ENCODE peak calls at places on chromosome 3, in ten cellular contexts. One of them, this sample, is unnamed. For H3K27me3, the result is how much of the 10 kb centered on the place peaks cover.

GRCh38 chr3:187518616-187519015 is 150.4 kb downstream of the RTP4 start:
- DNase-seq in adrenal gland: no peak
- DNase-seq in Peyer's patch: no peak
- DNase-seq in lower lobe of right lung: no peak
- DNase-seq in adipocyte: no peak
- DNase-seq in psoas muscle: no peak
- DNase-seq in prostate gland: no peak
- DNase-seq in astrocyte: no peak
- DNase-seq in Caco-2: no peak
- DNase-seq in CD8-positive, alpha-beta memory T cell: no peak
- DNase-seq in this sample: no peak

GRCh38 chr3:196519738-196520122 is 4.6 kb upstream of the SMCO1 start:
- DNase-seq in adrenal gland: no peak
- DNase-seq in Peyer's patch: no peak
- DNase-seq in lower lobe of right lung: no peak
- DNase-seq in adipocyte: no peak
- DNase-seq in psoas muscle: no peak
- DNase-seq in prostate gland: no peak
- DNase-seq in astrocyte: no peak
- DNase-seq in Caco-2: peak
- DNase-seq in CD8-positive, alpha-beta memory T cell: no peak
- DNase-seq in this sample: no peak

GRCh38 chr3:131386429-131386926 is 4.9 kb downstream of the NUDT16 start:
- DNase-seq in adrenal gland: peak
- DNase-seq in Peyer's patch: peak
- DNase-seq in lower lobe of right lung: peak
- DNase-seq in adipocyte: no peak
- DNase-seq in psoas muscle: peak
- DNase-seq in prostate gland: peak
- DNase-seq in astrocyte: no peak
- DNase-seq in Caco-2: no peak
- DNase-seq in CD8-positive, alpha-beta memory T cell: no peak
- DNase-seq in this sample: peak

GRCh38 chr3:64462203-64463120 is 225.3 kb downstream of the ADAMTS9 start:
- DNase-seq in adrenal gland: no peak
- DNase-seq in Peyer's patch: no peak
- DNase-seq in lower lobe of right lung: no peak
- DNase-seq in adipocyte: peak
- DNase-seq in psoas muscle: no peak
- DNase-seq in prostate gland: no peak
- DNase-seq in astrocyte: peak
- DNase-seq in Caco-2: no peak
- DNase-seq in CD8-positive, alpha-beta memory T cell: no peak
- DNase-seq in this sample: no peak

GRCh38 chr3:120100711-120101110 is 6.5 kb upstream of the GSK3B start:
- DNase-seq in adrenal gland: no peak
- DNase-seq in Peyer's patch: no peak
- DNase-seq in lower lobe of right lung: no peak
- DNase-seq in adipocyte: peak
- DNase-seq in psoas muscle: no peak
- DNase-seq in prostate gland: no peak
- DNase-seq in astrocyte: peak
- DNase-seq in Caco-2: no peak
- DNase-seq in CD8-positive, alpha-beta memory T cell: no peak
- DNase-seq in this sample: no peak

GRCh38 chr3:150076443-150076842 is 105.7 kb upstream of the PFN2 start:
- DNase-seq in adrenal gland: no peak
- DNase-seq in Peyer's patch: no peak
- DNase-seq in lower lobe of right lung: no peak
- DNase-seq in adipocyte: no peak
- DNase-seq in psoas muscle: no peak
- DNase-seq in prostate gland: no peak
- DNase-seq in astrocyte: no peak
- DNase-seq in Caco-2: no peak
- DNase-seq in CD8-positive, alpha-beta memory T cell: no peak
- DNase-seq in this sample: no peak

GRCh38 chr3:120435621-120436020 is 15.2 kb downstream of the FSTL1 start:
- DNase-seq in adrenal gland: no peak
- DNase-seq in Peyer's patch: no peak
- DNase-seq in lower lobe of right lung: no peak
- DNase-seq in adipocyte: peak
- DNase-seq in psoas muscle: no peak
- DNase-seq in prostate gland: no peak
- DNase-seq in astrocyte: peak
- DNase-seq in Caco-2: no peak
- DNase-seq in CD8-positive, alpha-beta memory T cell: no peak
- DNase-seq in this sample: no peak

GRCh38 chr3:18379647-18380046 is 45.5 kb downstream of the SATB1 start:
- DNase-seq in adrenal gland: no peak
- DNase-seq in Peyer's patch: no peak
- DNase-seq in lower lobe of right lung: no peak
- DNase-seq in adipocyte: no peak
- DNase-seq in psoas muscle: no peak
- DNase-seq in prostate gland: no peak
- DNase-seq in astrocyte: no peak
- DNase-seq in Caco-2: no peak
- DNase-seq in CD8-positive, alpha-beta memory T cell: no peak
- DNase-seq in this sample: no peak

GRCh38 chr3:42666577-42666998 is 13.1 kb downstream of the ZBTB47 start:
- DNase-seq in adrenal gland: no peak
- DNase-seq in Peyer's patch: peak
- DNase-seq in lower lobe of right lung: no peak
- DNase-seq in adipocyte: no peak
- DNase-seq in psoas muscle: peak
- DNase-seq in prostate gland: no peak
- DNase-seq in astrocyte: no peak
- DNase-seq in Caco-2: no peak
- DNase-seq in CD8-positive, alpha-beta memory T cell: no peak
- DNase-seq in this sample: no peak

GRCh38 chr3:160016972-160017371 is 28.3 kb downstream of the IL12A start:
- DNase-seq in adrenal gland: peak
- DNase-seq in Peyer's patch: no peak
- DNase-seq in lower lobe of right lung: no peak
- DNase-seq in adipocyte: peak
- DNase-seq in psoas muscle: no peak
- DNase-seq in prostate gland: no peak
- DNase-seq in astrocyte: peak
- DNase-seq in Caco-2: peak
- DNase-seq in CD8-positive, alpha-beta memory T cell: no peak
- DNase-seq in this sample: no peak

GRCh38 chr3:66464512-66464894 is 36.3 kb downstream of the LRIG1 start:
- DNase-seq in adrenal gland: no peak
- DNase-seq in Peyer's patch: no peak
- DNase-seq in lower lobe of right lung: no peak
- DNase-seq in adipocyte: no peak
- DNase-seq in psoas muscle: no peak
- DNase-seq in prostate gland: no peak
- DNase-seq in astrocyte: no peak
- DNase-seq in Caco-2: no peak
- DNase-seq in CD8-positive, alpha-beta memory T cell: no peak
- DNase-seq in this sample: no peak

GRCh38 chr3:48558446-48559134 is 2.0 kb upstream of the PFKFB4 start:
- DNase-seq in adrenal gland: peak
- DNase-seq in Peyer's patch: peak
- DNase-seq in lower lobe of right lung: peak
- DNase-seq in adipocyte: no peak
- DNase-seq in psoas muscle: peak
- DNase-seq in prostate gland: no peak
- DNase-seq in astrocyte: no peak
- DNase-seq in Caco-2: no peak
- DNase-seq in CD8-positive, alpha-beta memory T cell: no peak
- DNase-seq in this sample: peak

GRCh38 chr3:39255503-39256325 is 24.1 kb downstream of the CX3CR1 start:
- DNase-seq in adrenal gland: peak
- DNase-seq in Peyer's patch: peak
- DNase-seq in lower lobe of right lung: peak
- DNase-seq in adipocyte: no peak
- DNase-seq in psoas muscle: no peak
- DNase-seq in prostate gland: no peak
- DNase-seq in astrocyte: no peak
- DNase-seq in Caco-2: no peak
- DNase-seq in CD8-positive, alpha-beta memory T cell: no peak
- DNase-seq in this sample: peak

GRCh38 chr3:2452249-2452648 is 353.6 kb downstream of the CNTN4 start:
- DNase-seq in adrenal gland: no peak
- DNase-seq in Peyer's patch: no peak
- DNase-seq in lower lobe of right lung: no peak
- DNase-seq in adipocyte: no peak
- DNase-seq in psoas muscle: no peak
- DNase-seq in prostate gland: no peak
- DNase-seq in astrocyte: no peak
- DNase-seq in Caco-2: no peak
- DNase-seq in CD8-positive, alpha-beta memory T cell: no peak
- DNase-seq in this sample: no peak

GRCh38 chr3:144032531-144033234 is 61.1 kb downstream of the DIPK2A start:
- DNase-seq in adrenal gland: no peak
- DNase-seq in Peyer's patch: no peak
- DNase-seq in lower lobe of right lung: no peak
- DNase-seq in adipocyte: no peak
- DNase-seq in psoas muscle: no peak
- DNase-seq in prostate gland: no peak
- DNase-seq in astrocyte: no peak
- DNase-seq in Caco-2: no peak
- DNase-seq in CD8-positive, alpha-beta memory T cell: no peak
- DNase-seq in this sample: no peak

GRCh38 chr3:44883999-44884431 is 9.6 kb downstream of the TGM4 start:
- DNase-seq in adrenal gland: no peak
- DNase-seq in Peyer's patch: no peak
- DNase-seq in lower lobe of right lung: no peak
- DNase-seq in adipocyte: peak
- DNase-seq in psoas muscle: no peak
- DNase-seq in prostate gland: no peak
- DNase-seq in astrocyte: peak
- DNase-seq in Caco-2: no peak
- DNase-seq in CD8-positive, alpha-beta memory T cell: no peak
- DNase-seq in this sample: no peak

GRCh38 chr3:98980915-98981596 is 79.6 kb upstream of the DCBLD2 start:
- DNase-seq in adrenal gland: no peak
- DNase-seq in Peyer's patch: no peak
- DNase-seq in lower lobe of right lung: no peak
- DNase-seq in adipocyte: no peak
- DNase-seq in psoas muscle: no peak
- DNase-seq in prostate gland: no peak
- DNase-seq in astrocyte: peak
- DNase-seq in Caco-2: no peak
- DNase-seq in CD8-positive, alpha-beta memory T cell: no peak
- DNase-seq in this sample: no peak

GRCh38 chr3:29335438-29335837 is 54.6 kb downstream of the RBMS3 start:
- DNase-seq in adrenal gland: peak
- DNase-seq in Peyer's patch: peak
- DNase-seq in lower lobe of right lung: peak
- DNase-seq in adipocyte: peak
- DNase-seq in psoas muscle: peak
- DNase-seq in prostate gland: peak
- DNase-seq in astrocyte: peak
- DNase-seq in Caco-2: no peak
- DNase-seq in CD8-positive, alpha-beta memory T cell: no peak
- DNase-seq in this sample: peak

GRCh38 chr3:137772231-137772617 is 8.1 kb downstream of the SOX14 start:
- DNase-seq in adrenal gland: no peak
- DNase-seq in Peyer's patch: no peak
- DNase-seq in lower lobe of right lung: no peak
- DNase-seq in adipocyte: no peak
- DNase-seq in psoas muscle: no peak
- DNase-seq in prostate gland: no peak
- DNase-seq in astrocyte: no peak
- DNase-seq in Caco-2: no peak
- DNase-seq in CD8-positive, alpha-beta memory T cell: no peak
- DNase-seq in this sample: no peak
- H3K27me3 ChIP-seq in adrenal gland: half or more
- H3K27me3 ChIP-seq in Peyer's patch: under half
- H3K27me3 ChIP-seq in lower lobe of right lung: half or more
- H3K27me3 ChIP-seq in adipocyte: half or more
- H3K27me3 ChIP-seq in psoas muscle: half or more
- H3K27me3 ChIP-seq in prostate gland: under half
- H3K27me3 ChIP-seq in astrocyte: half or more
- H3K27me3 ChIP-seq in Caco-2: under half
- H3K27me3 ChIP-seq in CD8-positive, alpha-beta memory T cell: under half
- H3K27me3 ChIP-seq in this sample: half or more

GRCh38 chr3:123027292-123028232 is at the start of gene SEMA5B:
- DNase-seq in adrenal gland: peak
- DNase-seq in Peyer's patch: peak
- DNase-seq in lower lobe of right lung: peak
- DNase-seq in adipocyte: peak
- DNase-seq in psoas muscle: peak
- DNase-seq in prostate gland: no peak
- DNase-seq in astrocyte: no peak
- DNase-seq in Caco-2: peak
- DNase-seq in CD8-positive, alpha-beta memory T cell: no peak
- DNase-seq in this sample: no peak
- H3K27me3 ChIP-seq in adrenal gland: under half
- H3K27me3 ChIP-seq in Peyer's patch: under half
- H3K27me3 ChIP-seq in lower lobe of right lung: under half
- H3K27me3 ChIP-seq in adipocyte: half or more
- H3K27me3 ChIP-seq in psoas muscle: half or more
- H3K27me3 ChIP-seq in prostate gland: under half
- H3K27me3 ChIP-seq in astrocyte: half or more
- H3K27me3 ChIP-seq in Caco-2: under half
- H3K27me3 ChIP-seq in CD8-positive, alpha-beta memory T cell: under half
- H3K27me3 ChIP-seq in this sample: under half

DNA sequence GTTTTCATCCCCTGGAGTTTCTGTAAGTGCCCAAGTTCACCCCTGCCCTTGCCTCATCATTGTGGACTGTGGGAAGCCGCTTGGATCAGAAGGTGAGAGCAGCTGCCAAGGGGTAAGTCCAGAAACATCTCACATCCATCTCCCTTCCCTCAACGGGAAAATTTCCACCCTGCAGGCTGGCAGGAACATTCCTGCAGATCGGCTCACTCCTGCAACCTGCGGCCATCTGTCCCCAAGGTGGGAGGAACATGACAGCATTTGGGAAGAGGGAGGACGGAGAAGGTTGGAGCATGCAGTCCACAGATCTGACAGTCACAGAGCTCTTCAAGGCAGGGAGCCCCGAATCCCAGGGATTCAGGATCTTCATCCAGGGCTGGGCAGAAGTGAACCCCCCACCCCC is 3.0 kb upstream of the IQSEC1 start:
- DNase-seq in adrenal gland: no peak
- DNase-seq in Peyer's patch: no peak
- DNase-seq in lower lobe of right lung: no peak
- DNase-seq in adipocyte: no peak
- DNase-seq in psoas muscle: no peak
- DNase-seq in prostate gland: no peak
- DNase-seq in astrocyte: no peak
- DNase-seq in Caco-2: no peak
- DNase-seq in CD8-positive, alpha-beta memory T cell: no peak
- DNase-seq in this sample: peak
- H3K27me3 ChIP-seq in adrenal gland: under half
- H3K27me3 ChIP-seq in Peyer's patch: under half
- H3K27me3 ChIP-seq in lower lobe of right lung: half or more
- H3K27me3 ChIP-seq in adipocyte: half or more
- H3K27me3 ChIP-seq in psoas muscle: under half
- H3K27me3 ChIP-seq in prostate gland: under half
- H3K27me3 ChIP-seq in astrocyte: under half
- H3K27me3 ChIP-seq in Caco-2: under half
- H3K27me3 ChIP-seq in CD8-positive, alpha-beta memory T cell: under half
- H3K27me3 ChIP-seq in this sample: half or more

DNA sequence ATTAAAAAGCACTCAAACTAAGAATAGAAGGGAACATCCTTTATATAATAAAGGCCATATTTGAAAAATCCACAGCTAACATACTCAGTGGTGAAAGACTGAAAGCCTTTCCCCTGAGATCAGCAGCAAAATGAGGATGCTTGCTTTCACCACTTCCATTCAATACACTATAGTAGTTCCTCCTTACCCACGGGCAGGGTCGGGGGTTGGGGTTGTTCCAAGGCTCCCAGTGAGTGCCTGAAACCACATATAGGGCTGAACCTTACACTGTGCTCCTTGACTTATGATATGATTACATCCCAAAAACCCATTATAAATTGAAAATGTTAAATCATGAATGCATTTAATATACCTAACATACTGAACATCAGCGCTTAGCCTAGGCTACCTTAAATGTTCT is 37.7 kb downstream of the ALDH1L1 start:
- DNase-seq in adrenal gland: no peak
- DNase-seq in Peyer's patch: no peak
- DNase-seq in lower lobe of right lung: no peak
- DNase-seq in adipocyte: no peak
- DNase-seq in psoas muscle: no peak
- DNase-seq in prostate gland: no peak
- DNase-seq in astrocyte: no peak
- DNase-seq in Caco-2: no peak
- DNase-seq in CD8-positive, alpha-beta memory T cell: no peak
- DNase-seq in this sample: no peak
- H3K27me3 ChIP-seq in adrenal gland: under half
- H3K27me3 ChIP-seq in Peyer's patch: under half
- H3K27me3 ChIP-seq in lower lobe of right lung: under half
- H3K27me3 ChIP-seq in adipocyte: under half
- H3K27me3 ChIP-seq in psoas muscle: under half
- H3K27me3 ChIP-seq in prostate gland: under half
- H3K27me3 ChIP-seq in astrocyte: under half
- H3K27me3 ChIP-seq in Caco-2: under half
- H3K27me3 ChIP-seq in CD8-positive, alpha-beta memory T cell: under half
- H3K27me3 ChIP-seq in this sample: under half

This sample was measured in left lung.